ENCODE peak calls at places on chromosomes 4 and X, in six cellular contexts. V is AG09309, U is IMR-90, I is AG04450, O is GM12878, H is AG04449. N is an unnamed sample.

GRCh38 chr4:18917689-18918088 is 896.1 kb upstream of the LCORL start:
- DNase-seq in H (no peak), I (no peak), V (no peak), O (no peak), U (peak), N (no peak)

GRCh38 chr4:43456383-43456782 is 563.9 kb downstream of the GRXCR1 start:
- DNase-seq in I (peak), O (no peak), U (peak), H (peak), V (no peak), N (peak)

GRCh38 chr4:98508825-98509539 is 149.4 kb downstream of the TSPAN5 start:
- DNase-seq in I (no peak), U (no peak), V (no peak), O (no peak), H (no peak), N (no peak)

GRCh38 chr4:158770671-158771070 is 1.8 kb downstream of the FNIP2 start:
- DNase-seq in I (no peak), U (no peak), O (no peak), H (no peak), V (no peak), N (no peak)

GRCh38 chr4:38842998-38843397 is 13.6 kb downstream of the TLR6 start:
- DNase-seq in H (no peak), U (no peak), V (no peak), I (no peak), O (no peak), N (no peak)

GRCh38 chrX:24767557-24767956 is 73.8 kb downstream of the POLA1 start:
- DNase-seq in I (no peak), U (peak), O (no peak), V (no peak), H (no peak), N (no peak)

GRCh38 chr4:123667496-123667895 is 270.9 kb downstream of the SPRY1 start:
- DNase-seq in U (peak), H (peak), V (no peak), O (no peak), I (peak), N (peak)

GRCh38 chrX:2463973-2464676 is 36.7 kb downstream of the DHRSX start:
- DNase-seq in I (peak), O (no peak), V (no peak), U (no peak), H (no peak), N (no peak)

GRCh38 chr4:89324671-89325070 is 17.1 kb upstream of the GPRIN3 start:
- DNase-seq in U (peak), O (peak), V (no peak), H (no peak), I (no peak), N (no peak)

GRCh38 chrX:17788439-17788838 is 51.1 kb downstream of the SCML1 start:
- DNase-seq in O (no peak), H (no peak), I (no peak), U (peak), V (no peak), N (peak)

GRCh38 chr4:155784637-155785036 is 25.8 kb downstream of the GUCY1B1 start:
- DNase-seq in O (no peak), H (no peak), V (no peak), U (no peak), I (no peak), N (no peak)

GRCh38 chr4:122584517-122584916 is 36.3 kb downstream of the IL21 start:
- DNase-seq in V (peak), U (peak), O (no peak), I (peak), H (peak), N (peak)

GRCh38 chrX:349702-350101 is 31.1 kb upstream of the GTPBP6 start:
- DNase-seq in O (no peak), H (no peak), I (no peak), U (no peak), V (no peak), N (no peak)

GRCh38 chr4:139807483-139807882 is 141.9 kb downstream of the MGST2 start:
- DNase-seq in H (no peak), O (no peak), V (no peak), U (no peak), I (no peak), N (no peak)

GRCh38 chrX:53476371-53476770 is 42.2 kb upstream of the HSD17B10 start:
- DNase-seq in U (peak), O (no peak), I (no peak), H (no peak), V (peak), N (peak)

GRCh38 chr4:141346144-141346543 is 125.4 kb downstream of the ZNF330 start:
- DNase-seq in U (peak), H (no peak), V (no peak), O (no peak), I (peak), N (peak)

GRCh38 chr4:31655328-31655727 is 935.2 kb downstream of the PCDH7 start:
- DNase-seq in I (no peak), H (no peak), O (no peak), U (peak), V (no peak), N (peak)

GRCh38 chrX:28584025-28584424 is 3.2 kb upstream of the IL1RAPL1 start:
- DNase-seq in I (no peak), O (no peak), H (no peak), U (no peak), V (no peak), N (no peak)

GRCh38 chr4:21699437-21699836 is 249.1 kb downstream of the KCNIP4 start:
- DNase-seq in V (no peak), O (no peak), I (no peak), U (no peak), H (no peak), N (no peak)

GRCh38 chr4:145680902-145681301 is 956 bp downstream of the C4orf51 start:
- DNase-seq in O (no peak), V (no peak), U (no peak), H (no peak), I (no peak), N (no peak)

GRCh38 chrX:20333672-20334071 is 67.0 kb upstream of the RPS6KA3 start:
- DNase-seq in H (no peak), U (no peak), I (no peak), V (no peak), O (no peak), N (no peak)

GRCh38 chr4:127141857-127142256 is 490.9 kb upstream of the INTU start:
- DNase-seq in V (peak), H (peak), O (no peak), I (no peak), U (peak), N (peak)

GRCh38 chr4:87465739-87466366 is 43.5 kb downstream of the NUDT9 start:
- DNase-seq in O (peak), I (peak), V (peak), H (peak), U (peak), N (peak)

GRCh38 chr4:66052426-66052825 is 382.1 kb upstream of the EPHA5 start:
- DNase-seq in V (no peak), H (no peak), I (no peak), U (no peak), O (no peak), N (peak)

GRCh38 chr4:3826247-3827172 is 60.3 kb downstream of the ADRA2C start:
- DNase-seq in O (no peak), U (no peak), I (no peak), V (no peak), H (no peak), N (no peak)

GRCh38 chr4:146243141-146243882 is 29.0 kb downstream of the REELD1 start:
- DNase-seq in I (no peak), H (no peak), V (no peak), U (peak), O (peak), N (no peak)

GRCh38 chr4:102169345-102169744 is 175.9 kb downstream of the SLC39A8 start:
- DNase-seq in V (no peak), I (no peak), O (no peak), H (no peak), U (no peak), N (peak)

GRCh38 chr4:42638993-42639392 is 17.9 kb downstream of the ATP8A1 start:
- DNase-seq in V (no peak), I (no peak), U (no peak), O (peak), H (no peak), N (no peak)

GRCh38 chr4:156583265-156583664 is 388.3 kb downstream of the PDGFC start:
- DNase-seq in H (no peak), O (no peak), I (no peak), V (no peak), U (no peak), N (no peak)

GRCh38 chr4:71732706-71733105 is 51.2 kb downstream of the GC start:
- DNase-seq in I (peak), U (peak), H (peak), O (no peak), V (no peak), N (peak)

GRCh38 chrX:19649227-19650009 is 134.1 kb upstream of the MAP3K15 start:
- DNase-seq in V (peak), O (no peak), U (peak), I (no peak), H (no peak), N (peak)

GRCh38 chrX:111662314-111662713 is 18.7 kb upstream of the ALG13 start:
- DNase-seq in O (no peak), H (no peak), I (no peak), U (no peak), V (no peak), N (no peak)

GRCh38 chr4:54898163-54898562 is 227.2 kb downstream of the KDR start:
- DNase-seq in O (no peak), I (no peak), V (no peak), U (peak), H (peak), N (no peak)

GRCh38 chr4:142293536-142293935 is 552.6 kb downstream of the INPP4B start:
- DNase-seq in O (no peak), I (peak), V (no peak), U (peak), H (no peak), N (peak)

GRCh38 chr4:6660430-6660829 is 19.9 kb downstream of the MRFAP1 start:
- DNase-seq in O (no peak), I (no peak), U (no peak), V (no peak), H (no peak), N (no peak)

GRCh38 chr4:125582302-125582701 is 267.5 kb downstream of the FAT4 start:
- DNase-seq in O (no peak), H (no peak), I (no peak), U (peak), V (no peak), N (no peak)

GRCh38 chr4:85732124-85732523 is 257.2 kb downstream of the ARHGAP24 start:
- DNase-seq in I (no peak), V (no peak), U (no peak), H (no peak), O (no peak), N (peak)

GRCh38 chr4:174425669-174426068 is 96.6 kb downstream of the HPGD start:
- DNase-seq in O (no peak), U (no peak), I (no peak), V (no peak), H (no peak), N (no peak)
- TF ChIP-seq CTCF in O (no peak), U (no peak), I (no peak), V (no peak), H (no peak), N (no peak)

DNA sequence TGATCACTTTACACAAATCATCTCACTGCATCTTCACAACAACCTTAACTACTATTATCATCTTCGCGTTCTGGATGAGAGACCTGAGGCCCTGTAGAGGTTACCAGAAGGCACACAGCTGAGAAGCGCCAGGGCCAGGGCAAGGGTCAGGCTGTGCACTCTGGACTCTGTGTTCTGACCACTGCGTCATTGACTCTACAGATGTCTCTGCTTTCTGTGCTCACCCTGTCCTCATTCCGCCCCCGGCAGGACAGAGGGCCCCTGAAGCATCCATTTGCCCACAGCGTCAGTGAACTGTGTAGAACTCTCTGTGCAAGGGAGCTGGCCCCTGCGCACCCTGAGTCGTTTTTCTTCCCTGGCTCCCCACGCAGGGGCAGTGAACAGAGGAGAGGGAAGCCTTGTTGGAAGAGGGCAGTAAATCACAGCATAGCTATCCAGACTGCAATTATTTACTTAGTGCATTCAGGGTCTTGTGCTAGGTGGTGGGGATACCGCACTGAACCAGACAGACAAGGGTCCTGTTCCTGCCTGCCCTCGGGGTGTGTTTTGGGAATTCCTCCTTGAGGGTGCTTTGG is 6.1 kb upstream of the WAS start:
- DNase-seq in I (no peak), H (no peak), O (no peak), V (no peak), U (no peak), N (no peak)
- H3K4me3 ChIP-seq in I (peak), H (peak), O (peak), V (no peak), U (no peak), N (peak)

GRCh38 chrX:33211356-33212254 is at the start of gene DMD:
- DNase-seq in U (peak), O (no peak), V (no peak), H (peak), I (peak), N (peak)
- TF ChIP-seq CTCF in U (peak), O (no peak), V (no peak), H (no peak), I (no peak), N (no peak)

GRCh38 chr4:101039367-101039766 is 308.0 kb downstream of the PPP3CA start:
- DNase-seq in V (no peak), U (no peak), H (no peak), O (no peak), I (no peak), N (no peak)
- H3K4me3 ChIP-seq in V (no peak), U (no peak), H (no peak), O (no peak), I (no peak), N (no peak)

GRCh38 chr4:144646523-144647094 is 653 bp downstream of the HHIP start:
- DNase-seq in U (no peak), I (no peak), V (no peak), H (no peak), O (no peak), N (peak)
- TF ChIP-seq CTCF in U (no peak), I (peak), V (no peak), H (peak), O (no peak), N (peak)